ENCODE peak calls at places on chromosomes 6 and 20, in ten cellular contexts. I, R, A, G, E, K, M, S, V and W are unnamed samples.
A peak's percentile ranks its signal among the peaks of the same experiment; 100 is the strongest.

GRCh38 chr6:169896826-169897456 is 145.5 kb downstream of the ERMARD start:
- DNase-seq in A (no peak), M (no peak), E (no peak), G (peak; percentile 44), I (no peak), R (no peak), K (no peak), V (no peak), S (no peak), W (peak; percentile 23)

GRCh38 chr6:167833396-167833763 is 6.7 kb downstream of the AFDN start:
- DNase-seq in K (no peak), G (no peak), S (no peak), E (no peak), V (no peak), A (no peak), M (no peak), I (no peak), R (no peak), W (no peak)

GRCh38 chr20:4195499-4195898 is 180.1 kb upstream of the RNF24 start:
- DNase-seq in A (no peak), G (no peak), K (no peak), V (no peak), M (peak; percentile 23), R (no peak), E (no peak), S (peak; percentile 18), I (no peak), W (peak; percentile 88)

GRCh38 chr20:5945963-5946362 is 4.4 kb downstream of the TRMT6 start:
- DNase-seq in G (no peak), A (no peak), E (no peak), K (no peak), M (peak; percentile 86), V (no peak), I (peak; percentile 55), S (peak; percentile 93), R (no peak), W (no peak)

GRCh38 chr20:33407251-33407650 is 5.9 kb upstream of the CDK5RAP1 start:
- DNase-seq in R (no peak), M (peak; percentile 9), I (no peak), V (no peak), A (no peak), S (peak; percentile 36), K (no peak), G (no peak), E (no peak), W (no peak)

GRCh38 chr20:24609757-24610156 is 140.3 kb downstream of the SYNDIG1 start:
- DNase-seq in S (no peak), K (no peak), G (no peak), E (no peak), R (no peak), M (no peak), I (no peak), A (no peak), V (no peak), W (no peak)

GRCh38 chr6:37819802-37820712 is 530 bp downstream of the ZFAND3 start:
- DNase-seq in M (peak; percentile 85), E (peak; percentile 52), V (peak; percentile 19), R (peak; percentile 75), K (peak; percentile 52), I (peak; percentile 57), S (peak; percentile 65), A (peak; percentile 29), G (peak; percentile 89), W (no peak)

GRCh38 chr6:127566671-127567070 is 10.3 kb upstream of the C6orf58 start:
- DNase-seq in M (no peak), G (no peak), K (no peak), S (no peak), A (no peak), R (no peak), E (no peak), I (no peak), V (no peak), W (no peak)

GRCh38 chr6:21914121-21914973 is 320.8 kb downstream of the SOX4 start:
- DNase-seq in V (peak; percentile 21), M (peak; percentile 76), A (no peak), G (no peak), K (peak; percentile 95), R (peak; percentile 69), E (peak; percentile 69), S (peak; percentile 37), I (no peak), W (no peak)

GRCh38 chr6:168865-169455 is 123.3 kb upstream of the DUSP22 start:
- DNase-seq in E (no peak), G (no peak), S (peak; percentile 55), I (no peak), M (peak; percentile 63), K (no peak), R (no peak), A (peak; percentile 18), V (no peak), W (peak; percentile 62)

GRCh38 chr6:110430236-110430635 is 14.9 kb upstream of the DDO start:
- DNase-seq in M (no peak), V (no peak), E (no peak), S (no peak), G (no peak), I (no peak), K (no peak), R (no peak), A (no peak), W (peak; percentile 43)

GRCh38 chr20:44228465-44229258 is 18.1 kb upstream of the OSER1 start:
- DNase-seq in E (no peak), V (no peak), K (no peak), R (no peak), A (no peak), I (no peak), M (no peak), G (peak; percentile 22), S (no peak), W (no peak)

GRCh38 chr6:10381830-10382208 is 33.1 kb downstream of the TFAP2A start:
- DNase-seq in E (no peak), R (no peak), A (no peak), K (no peak), S (no peak), G (peak; percentile 78), I (no peak), V (no peak), M (no peak), W (peak; percentile 68)

GRCh38 chr20:32606790-32607189 is 21.7 kb upstream of the NOL4L start:
- DNase-seq in K (no peak), V (no peak), R (no peak), M (no peak), I (no peak), A (no peak), E (no peak), G (no peak), S (no peak), W (no peak)

GRCh38 chr6:17388365-17388764 is 5.0 kb upstream of the CAP2 start:
- DNase-seq in G (no peak), E (no peak), M (no peak), S (no peak), I (no peak), R (no peak), A (no peak), V (no peak), K (no peak), W (no peak)

DNA sequence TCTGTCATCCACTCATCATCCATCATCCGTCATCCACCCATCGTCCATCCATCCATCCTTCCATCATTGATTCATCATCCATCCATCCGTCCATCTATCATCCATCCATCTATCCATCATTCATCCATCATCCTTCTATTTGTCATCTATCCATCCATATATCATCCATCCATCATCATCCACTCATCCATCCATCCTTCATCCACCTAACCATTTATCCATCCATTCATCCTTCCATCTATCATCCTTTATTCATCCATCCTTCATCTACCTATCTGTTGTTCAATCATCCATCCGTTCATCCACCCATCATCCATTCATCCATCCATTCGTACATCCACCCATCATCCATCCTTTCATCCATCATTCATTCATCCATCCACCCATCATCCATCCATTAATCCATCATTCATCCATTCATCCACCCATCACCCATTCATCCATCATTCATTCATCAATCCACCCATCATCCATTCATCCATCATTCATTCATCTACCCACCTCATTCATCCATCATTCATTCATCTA is 266.4 kb downstream of the CDH4 start:
- DNase-seq in I (no peak), A (no peak), V (no peak), R (no peak), G (no peak), S (no peak), M (no peak), K (no peak), E (no peak), W (no peak)
- H3K27me3 ChIP-seq in I (peaks cover 97% of the 10 kb centered on the region), A (no peaks in the 10 kb centered on the region), V (no peaks in the 10 kb centered on the region), R (peaks cover 41% of the 10 kb centered on the region), G (no peaks in the 10 kb centered on the region), S (no peaks in the 10 kb centered on the region), M (no peaks in the 10 kb centered on the region), K (no peaks in the 10 kb centered on the region), E (peaks cover 9% of the 10 kb centered on the region), W (no peaks in the 10 kb centered on the region)

DNA sequence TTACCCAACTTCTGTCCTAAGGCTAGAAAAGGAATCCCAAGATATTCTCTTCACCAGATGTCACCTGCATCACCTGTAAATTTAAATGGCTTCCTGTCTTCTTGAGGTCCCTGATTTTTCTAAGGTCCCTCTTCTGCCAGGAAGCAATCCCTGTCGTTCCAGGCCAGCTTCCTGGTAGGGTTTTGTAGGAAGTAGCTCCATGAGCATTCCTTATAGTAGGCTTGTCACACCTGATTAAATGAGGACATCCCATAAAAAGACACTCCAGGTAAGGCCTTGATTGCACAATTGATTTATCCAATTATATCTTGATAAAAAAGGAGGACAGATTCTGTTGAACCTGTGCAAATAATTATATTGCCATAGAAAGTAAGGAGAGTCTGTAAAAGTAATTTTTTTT is 8.7 kb downstream of the RAB44 start:
- DNase-seq in M (no peak), E (no peak), I (peak; percentile 10), V (no peak), R (no peak), A (no peak), K (no peak), G (no peak), S (no peak), W (no peak)
- H3K4me3 ChIP-seq in M (no peak overlapping the region), E (no peak overlapping the region), I (no peak overlapping the region), V (no peak overlapping the region), R (no peak overlapping the region), A (no peak overlapping the region), K (no peak overlapping the region), G (no peak overlapping the region), S (no peak overlapping the region), W (no peak overlapping the region)

GRCh38 chr6:1524040-1524480 is 85.7 kb upstream of the FOXC1 start:
- DNase-seq in A (peak; percentile 12), M (peak; percentile 34), K (peak; percentile 72), V (peak; percentile 74), S (peak; percentile 33), R (peak; percentile 49), I (no peak), G (peak; percentile 94), E (peak; percentile 85), W (peak; percentile 97)
- H3K27me3 ChIP-seq in A (peaks cover 13% of the 10 kb centered on the region), M (no peaks in the 10 kb centered on the region), K (no peaks in the 10 kb centered on the region), V (no peaks in the 10 kb centered on the region), S (peaks cover 18% of the 10 kb centered on the region), R (peaks cover 25% of the 10 kb centered on the region), I (no peaks in the 10 kb centered on the region), G (no peaks in the 10 kb centered on the region), E (peaks cover 30% of the 10 kb centered on the region), W (peaks cover 28% of the 10 kb centered on the region)

DNA sequence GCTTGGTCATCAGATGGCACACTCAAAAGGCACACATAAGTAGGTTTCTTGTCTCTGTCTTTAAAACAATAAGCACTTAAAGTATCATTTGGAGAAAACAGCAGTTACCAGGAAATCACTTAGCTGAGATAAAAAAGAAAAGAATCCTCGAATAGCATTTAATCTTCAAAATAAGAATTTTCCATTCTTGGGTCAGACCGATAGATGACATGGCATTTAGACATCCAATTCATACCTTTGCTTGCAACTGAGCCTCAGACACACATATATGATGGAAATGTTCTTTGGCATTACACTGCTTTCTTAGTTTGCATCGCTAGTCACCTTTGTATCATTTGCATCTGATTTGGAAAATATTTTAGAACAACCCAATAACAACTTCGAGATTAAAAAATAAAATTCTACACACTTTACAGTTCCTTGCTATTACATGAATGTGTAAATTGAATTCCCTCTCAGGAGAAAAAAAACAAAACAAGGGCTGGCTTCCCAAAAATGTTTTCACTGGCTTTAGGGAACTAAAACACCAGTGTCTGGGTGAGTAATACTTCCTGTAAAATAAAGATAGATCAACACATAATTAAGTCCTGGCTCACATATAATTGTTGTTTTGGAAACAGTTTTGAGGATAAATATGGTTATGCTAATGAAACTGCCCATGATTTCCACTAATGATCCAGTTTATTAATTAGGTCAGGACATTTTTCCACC is 1.3 kb upstream of the RNF217 start:
- DNase-seq in M (peak; percentile 45), R (no peak), K (no peak), I (no peak), E (no peak), S (no peak), A (no peak), G (no peak), V (no peak), W (no peak)
- H3K4me3 ChIP-seq in M (peak overlapping the region; percentile 65), R (peak overlapping the region; percentile 94), K (peak overlapping the region; percentile 71), I (peak overlapping the region; percentile 79), E (peak overlapping the region; percentile 91), S (peak overlapping the region; percentile 83), A (peak overlapping the region; percentile 86), G (no peak overlapping the region), V (no peak overlapping the region), W (no peak overlapping the region)